ENCODE peak calls at places on chromosomes 2 and 18, in four cellular contexts. N, K, R and W are unnamed samples.
A peak's percentile ranks its signal among the peaks of the same experiment; 100 is the strongest.

GRCh38 chr2:231123362-231123898 is 1.4 kb downstream of the HTR2B start:
- DNase-seq in N (no peak), K (no peak), R (no peak), W (no peak)

GRCh38 chr2:25320077-25320476 is 21.6 kb downstream of the DNMT3A start:
- DNase-seq in N (no peak), K (no peak), R (no peak), W (no peak)

GRCh38 chr2:428591-428990 is 140.7 kb upstream of the ALKAL2 start:
- DNase-seq in N (no peak), K (no peak), R (no peak), W (no peak)

GRCh38 chr2:38174646-38175096 is 98.7 kb upstream of the CYP1B1 start:
- DNase-seq in N (no peak), K (no peak), R (peak; percentile 92), W (no peak)

GRCh38 chr2:100520224-100520623 is 42.6 kb upstream of the PDCL3 start:
- DNase-seq in N (no peak), K (no peak), R (no peak), W (no peak)

GRCh38 chr2:137928547-137929503 is 35.4 kb upstream of the HNMT start:
- DNase-seq in N (no peak), K (no peak), R (peak; percentile 55), W (no peak)

GRCh38 chr2:97997774-97998392 is 2.1 kb upstream of the TMEM131 start:
- DNase-seq in N (no peak), K (no peak), R (no peak), W (no peak)

GRCh38 chr2:135030826-135031225 is 16.4 kb downstream of the MAP3K19 start:
- DNase-seq in N (no peak), K (peak; percentile 66), R (no peak), W (no peak)

GRCh38 chr2:73103018-73103542 is 9.7 kb downstream of the RAB11FIP5 start:
- DNase-seq in N (no peak), K (no peak), R (no peak), W (no peak)

GRCh38 chr2:69577467-69578200 is 65.9 kb downstream of the AAK1 start:
- DNase-seq in N (no peak), K (no peak), R (no peak), W (no peak)

GRCh38 chr2:200330351-200331120 is 24.0 kb downstream of the SPATS2L start:
- DNase-seq in N (no peak), K (no peak), R (no peak), W (no peak)

GRCh38 chr18:26267350-26267749 is 41.1 kb downstream of the TAF4B start:
- DNase-seq in N (no peak), K (no peak), R (no peak), W (no peak)

GRCh38 chr2:51624995-51625394 is 593.1 kb upstream of the NRXN1 start:
- DNase-seq in N (no peak), K (no peak), R (no peak), W (no peak)

GRCh38 chr2:25895620-25896019 is 17.3 kb upstream of the ASXL2 start:
- DNase-seq in N (no peak), K (peak; percentile 8), R (no peak), W (no peak)

GRCh38 chr18:10579079-10579867 is 53.4 kb downstream of the NAPG start:
- DNase-seq in N (no peak), K (no peak), R (peak; percentile 63), W (no peak)

GRCh38 chr2:177231270-177231669 is 18.7 kb downstream of the HNRNPA3 start:
- DNase-seq in N (no peak), K (no peak), R (no peak), W (no peak)

GRCh38 chr2:26384183-26384582 is 17.5 kb upstream of the DRC1 start:
- DNase-seq in N (no peak), K (no peak), R (no peak), W (no peak)

GRCh38 chr18:61993831-61994230 is 101.0 kb upstream of the RNF152 start:
- DNase-seq in N (no peak), K (no peak), R (no peak), W (no peak)

GRCh38 chr2:190663348-190663747 is 14.5 kb downstream of the NAB1 start:
- DNase-seq in N (no peak), K (no peak), R (no peak), W (no peak)

GRCh38 chr2:85710687-85711577 is 16.8 kb downstream of the GNLY start:
- DNase-seq in N (peak; percentile 62), K (no peak), R (no peak), W (no peak)

GRCh38 chr2:163155279-163155883 is 316.8 kb upstream of the KCNH7 start:
- DNase-seq in N (no peak), K (peak; percentile 48), R (no peak), W (no peak)

GRCh38 chr2:18684202-18685040 is 95.1 kb upstream of the NT5C1B start:
- DNase-seq in N (no peak), K (no peak), R (peak; percentile 85), W (peak; percentile 85)

GRCh38 chr2:205171541-205171940 is 510.8 kb upstream of the NRP2 start:
- DNase-seq in N (no peak), K (no peak), R (no peak), W (no peak)

GRCh38 chr2:53286336-53286735 is 481.3 kb upstream of the CHAC2 start:
- DNase-seq in N (no peak), K (no peak), R (no peak), W (no peak)

GRCh38 chr18:9810216-9810804 is 75.5 kb upstream of the TXNDC2 start:
- DNase-seq in N (no peak), K (no peak), R (no peak), W (no peak)

GRCh38 chr2:128369626-128370467 is 51.2 kb upstream of the HS6ST1 start:
- DNase-seq in N (no peak), K (peak; percentile 84), R (no peak), W (no peak)

GRCh38 chr2:172484706-172485105 is 57.3 kb downstream of the ITGA6 start:
- DNase-seq in N (no peak), K (no peak), R (no peak), W (no peak)

GRCh38 chr2:120134263-120134662 is 88.9 kb downstream of the TMEM185B start:
- DNase-seq in N (no peak), K (no peak), R (peak; percentile 46), W (peak; percentile 10)

GRCh38 chr18:77248873-77249582 is 620 bp upstream of the GALR1 start:
- DNase-seq in N (no peak), K (peak; percentile 44), R (no peak), W (no peak)

GRCh38 chr18:77250926-77251729 is 1.5 kb downstream of the GALR1 start:
- DNase-seq in N (no peak), K (peak; percentile 73), R (no peak), W (no peak)

GRCh38 chr18:77249583-77250500 is at the start of gene GALR1:
- DNase-seq in N (no peak), K (peak; percentile 77), R (no peak), W (no peak)

GRCh38 chr18:77251730-77252050 is 2.0 kb downstream of the GALR1 start:
- DNase-seq in N (no peak), K (no peak), R (no peak), W (no peak)

DNA sequence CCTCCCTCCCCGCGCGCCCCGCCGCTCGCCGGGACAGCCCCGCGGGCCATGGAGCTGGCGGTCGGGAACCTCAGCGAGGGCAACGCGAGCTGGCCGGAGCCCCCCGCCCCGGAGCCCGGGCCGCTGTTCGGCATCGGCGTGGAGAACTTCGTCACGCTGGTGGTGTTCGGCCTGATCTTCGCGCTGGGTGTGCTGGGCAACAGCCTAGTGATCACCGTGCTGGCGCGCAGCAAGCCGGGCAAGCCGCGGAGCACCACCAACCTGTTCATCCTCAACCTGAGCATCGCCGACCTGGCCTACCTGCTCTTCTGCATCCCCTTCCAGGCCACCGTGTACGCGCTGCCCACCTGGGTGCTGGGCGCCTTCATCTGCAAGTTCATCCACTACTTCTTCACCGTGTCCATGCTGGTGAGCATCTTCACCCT is 865 bp downstream of the GALR1 start:
- DNase-seq in N (no peak), K (peak; percentile 45), R (no peak), W (no peak)
- H3K4me3 ChIP-seq in N (peak overlapping the region; percentile 58), K (peak overlapping the region; percentile 74), R (no peak overlapping the region), W (no peak overlapping the region)

DNA sequence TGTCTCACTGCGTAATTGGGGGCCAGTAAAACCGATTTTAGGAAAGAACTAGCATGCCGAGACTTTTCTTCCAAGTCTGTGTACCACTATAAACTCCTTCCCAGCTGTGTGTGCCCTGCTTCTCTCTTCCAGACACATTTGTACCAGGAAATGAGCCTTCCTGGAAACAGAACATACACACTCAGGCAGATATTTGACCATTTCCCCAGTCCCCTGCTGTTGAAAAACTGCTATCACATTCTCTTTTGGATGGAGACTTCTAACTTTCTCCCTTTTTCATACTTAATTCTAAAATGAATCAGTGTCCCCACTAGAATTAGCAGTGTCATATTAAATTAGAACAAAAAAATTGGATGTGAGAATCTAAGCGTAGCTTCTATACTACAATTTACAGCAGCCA is 20.2 kb downstream of the DSG4 start:
- DNase-seq in N (no peak), K (no peak), R (no peak), W (no peak)
- TF ChIP-seq CTCF in N (peak; percentile 44), K (peak; percentile 4), R (no peak), W (no peak)

GRCh38 chr18:72544092-72544886 is at the start of gene CBLN2:
- DNase-seq in N (no peak), K (peak; percentile 91), R (no peak), W (no peak)
- H3K4me3 ChIP-seq in N (peak within 1 kb of the TSS; percentile 48), K (peak within 1 kb of the TSS; percentile 44), R (no peak within 1 kb of the TSS), W (no peak within 1 kb of the TSS)

DNA sequence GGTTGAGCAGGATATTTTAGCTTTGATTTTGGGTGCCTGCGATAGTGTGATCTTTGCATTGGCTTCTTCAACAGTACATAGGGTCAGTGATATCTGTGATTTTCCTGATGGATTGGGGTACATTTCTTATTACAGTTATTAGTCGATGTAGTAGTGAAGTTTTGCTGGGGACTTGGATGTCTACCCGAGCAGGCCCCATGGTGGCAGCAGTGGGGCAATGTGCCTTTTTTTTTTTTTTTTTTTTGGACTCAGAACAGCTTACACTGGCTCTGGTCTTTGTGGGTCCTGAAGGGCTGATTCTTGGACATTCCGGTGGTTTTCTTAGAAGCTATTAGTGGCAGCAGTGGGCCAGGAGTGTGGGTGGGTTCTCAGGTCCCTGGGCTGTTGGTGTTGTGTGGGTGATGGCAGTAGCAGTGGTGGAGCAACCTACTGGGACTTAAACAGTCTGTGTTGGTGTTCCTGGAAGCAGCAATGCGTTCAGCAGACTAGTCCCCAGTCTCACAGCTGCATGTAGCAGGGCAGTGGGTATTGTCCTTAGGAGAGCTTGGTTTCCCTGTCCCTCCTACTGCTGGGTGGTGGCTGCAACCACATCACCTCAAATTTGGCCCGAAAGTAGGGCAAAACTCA is 53.7 kb upstream of the SLC4A10 start:
- DNase-seq in N (no peak), K (peak; percentile 36), R (no peak), W (no peak)
- TF ChIP-seq CTCF in N (no peak), K (peak; percentile 53), R (peak; percentile 25), W (peak; percentile 22)